ENCODE peak calls at places on chromosomes 4 and X, in four cellular contexts. W is HepG2, A is mammary epithelial cell, C is hepatocyte. E is an unnamed sample.

GRCh38 chrX:103733017-103733416 is 22.3 kb downstream of the TMEM31 start:
- DNase-seq in W (no peak), A (no peak), C (no peak), E (no peak)

GRCh38 chr4:120517966-120518365 is 404.6 kb downstream of the PRDM5 start:
- DNase-seq in W (peak; percentile 9), A (peak; percentile 3), C (peak; percentile 37), E (peak; percentile 56)

GRCh38 chrX:100410901-100411801 is 1.1 kb upstream of the PCDH19 start:
- DNase-seq in W (no peak), A (no peak), C (peak; percentile 21), E (peak; percentile 85)

GRCh38 chrX:69221239-69222102 is 56.2 kb upstream of the PJA1 start:
- DNase-seq in W (no peak), A (no peak), C (no peak), E (no peak)

GRCh38 chr4:80005863-80006262 is 67.2 kb downstream of the ANTXR2 start:
- DNase-seq in W (peak; percentile 19), A (peak; percentile 37), C (no peak), E (no peak)

GRCh38 chr4:110196206-110196870 is 2.1 kb downstream of the ELOVL6 start:
- DNase-seq in W (peak; percentile 41), A (peak; percentile 40), C (peak; percentile 74), E (peak; percentile 87)

GRCh38 chr4:10115657-10116624 is 658 bp downstream of the WDR1 start:
- DNase-seq in W (peak; percentile 58), A (peak; percentile 74), C (peak; percentile 77), E (peak; percentile 90)

GRCh38 chrX:47577424-47577823 is 4.8 kb upstream of the TIMP1 start:
- DNase-seq in W (no peak), A (no peak), C (no peak), E (no peak)

GRCh38 chr4:127967141-127967775 is 2.1 kb downstream of the ABHD18 start:
- DNase-seq in W (peak; percentile 10), A (no peak), C (no peak), E (peak; percentile 82)

GRCh38 chr4:103032575-103032974 is 13.1 kb upstream of the SLC9B1 start:
- DNase-seq in W (peak; percentile 52), A (peak; percentile 46), C (peak; percentile 53), E (no peak)

DNA sequence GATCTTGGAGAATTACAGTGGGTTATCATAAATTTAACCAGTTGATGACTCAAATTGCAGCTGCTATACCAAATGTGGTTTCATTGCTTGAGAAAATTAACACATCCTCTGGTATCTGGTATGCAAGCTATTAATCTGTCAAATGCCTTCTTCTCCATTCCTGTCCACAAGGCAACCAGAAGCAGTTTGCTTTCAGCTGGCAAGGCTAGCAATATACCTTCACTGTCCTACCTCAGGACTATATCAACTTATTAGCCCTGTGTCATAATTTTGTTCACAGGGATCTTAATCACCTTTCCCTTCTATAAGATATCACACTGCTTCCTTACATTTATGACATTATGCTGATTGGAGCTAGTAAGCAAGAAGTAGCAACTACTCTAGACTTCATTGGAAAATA is 110.0 kb upstream of the GPC3 start:
- DNase-seq in W (no peak), A (no peak), C (no peak), E (no peak)
- H3K27ac ChIP-seq in W (no peak overlapping the region), A (no peak overlapping the region), C (no peak overlapping the region), E (no peak overlapping the region)

DNA sequence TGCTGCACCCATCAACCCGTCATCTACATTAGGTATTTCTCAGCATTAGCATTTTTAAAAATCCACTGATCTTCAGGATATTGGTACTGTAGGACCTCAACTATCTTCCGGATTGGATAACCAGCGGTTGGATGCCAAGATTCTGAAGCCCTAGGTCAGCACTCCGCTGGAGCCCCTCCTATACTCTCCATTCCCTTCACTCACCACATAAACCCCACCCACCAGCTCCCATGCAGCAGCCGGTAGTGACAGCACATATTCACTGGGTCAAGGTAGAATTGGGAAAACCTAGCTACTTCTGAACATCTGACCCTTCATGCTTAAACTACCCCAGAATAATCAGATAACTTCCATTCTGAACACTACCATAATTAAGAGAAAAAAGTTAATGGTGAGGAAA is 134.9 kb downstream of the CORIN start:
- DNase-seq in W (no peak), A (no peak), C (no peak), E (no peak)
- H2AFZ ChIP-seq in W (no peak overlapping the region), A (no peak overlapping the region), C (no peak overlapping the region), E (no peak overlapping the region)

GRCh38 chrX:154733072-154733425 is 17.8 kb downstream of the GAB3 start:
- DNase-seq in W (no peak), A (no peak), C (no peak), E (no peak)

GRCh38 chrX:154738013-154738738 is 12.7 kb downstream of the GAB3 start:
- DNase-seq in W (no peak), A (peak; percentile 52), C (no peak), E (no peak)

GRCh38 chrX:154734101-154734781 is 16.6 kb downstream of the GAB3 start:
- DNase-seq in W (no peak), A (peak; percentile 77), C (no peak), E (no peak)

GRCh38 chrX:154732421-154733071 is 18.3 kb downstream of the GAB3 start:
- DNase-seq in W (no peak), A (peak; percentile 51), C (no peak), E (no peak)

GRCh38 chrX:154735695-154736393 is 15.0 kb downstream of the GAB3 start:
- DNase-seq in W (no peak), A (peak; percentile 41), C (peak; percentile 38), E (no peak)
- H3K27ac ChIP-seq in W (no peak overlapping the region), A (peak overlapping the region; percentile 4), C (peak overlapping the region; percentile 74), E (peak overlapping the region; percentile 73)

GRCh38 chrX:4909245-4909830 is 1195.9 kb upstream of the PRKX start:
- DNase-seq in W (no peak), A (no peak), C (no peak), E (no peak)
- H2AFZ ChIP-seq in W (no peak overlapping the region), A (no peak overlapping the region), C (no peak overlapping the region), E (no peak overlapping the region)

DNA sequence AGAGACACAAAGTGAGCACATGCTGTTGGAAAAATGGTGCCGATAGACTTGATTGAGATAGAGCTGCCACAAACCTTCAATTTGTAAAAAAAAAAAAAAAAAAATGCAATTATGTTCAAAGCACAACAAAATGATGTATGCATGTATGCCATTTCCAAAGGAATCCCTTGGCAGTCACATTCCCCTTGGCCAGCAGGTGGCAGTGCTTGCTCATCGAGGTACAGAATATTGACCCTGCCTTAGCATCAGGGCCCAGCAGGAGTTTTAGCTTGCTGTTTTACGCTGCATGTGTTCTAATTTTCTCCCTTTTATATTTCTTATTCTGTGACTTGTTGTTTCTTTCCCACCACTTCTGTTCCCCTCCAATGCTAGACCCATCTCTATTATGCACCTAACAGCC is 34.5 kb upstream of the CYBB start:
- DNase-seq in W (peak; percentile 35), A (peak; percentile 51), C (peak; percentile 79), E (peak; percentile 80)
- H3K27ac ChIP-seq in W (no peak overlapping the region), A (no peak overlapping the region), C (no peak overlapping the region), E (no peak overlapping the region)

GRCh38 chrX:40644175-40644574 is 3.2 kb downstream of the CXorf38 start:
- DNase-seq in W (no peak), A (no peak), C (no peak), E (peak; percentile 80)

GRCh38 chrX:40647307-40648197 is at the start of gene CXorf38:
- DNase-seq in W (peak; percentile 69), A (peak; percentile 88), C (peak; percentile 94), E (peak; percentile 97)

GRCh38 chrX:40646489-40647306 is 663 bp downstream of the CXorf38 start:
- DNase-seq in W (no peak), A (peak; percentile 20), C (peak; percentile 30), E (peak; percentile 72)

GRCh38 chrX:40644821-40645358 is 2.5 kb downstream of the CXorf38 start:
- DNase-seq in W (peak; percentile 5), A (peak; percentile 48), C (peak; percentile 38), E (peak; percentile 94)
- H2AFZ ChIP-seq in W (no peak overlapping the region), A (peak overlapping the region; percentile 41), C (no peak overlapping the region), E (no peak overlapping the region)

GRCh38 chr4:22413416-22413815 is 102.5 kb downstream of the ADGRA3 start:
- DNase-seq in W (no peak), A (no peak), C (no peak), E (no peak)

GRCh38 chr4:22420291-22420690 is 95.6 kb downstream of the ADGRA3 start:
- DNase-seq in W (no peak), A (no peak), C (no peak), E (no peak)

GRCh38 chr4:22412013-22412412 is 103.9 kb downstream of the ADGRA3 start:
- DNase-seq in W (no peak), A (no peak), C (no peak), E (no peak)

GRCh38 chr4:22416403-22416802 is 99.5 kb downstream of the ADGRA3 start:
- DNase-seq in W (no peak), A (no peak), C (no peak), E (peak; percentile 50)

GRCh38 chr4:22417408-22417807 is 98.5 kb downstream of the ADGRA3 start:
- DNase-seq in W (no peak), A (no peak), C (no peak), E (no peak)
- H3K27ac ChIP-seq in W (no peak overlapping the region), A (no peak overlapping the region), C (no peak overlapping the region), E (no peak overlapping the region)

E was measured in osteoblast.